ENCODE peak calls at places on chromosomes 2 and 18, in five cellular contexts. K is A549, L is SK-N-SH, D is HepG2, E is H1. Q is an unnamed sample.

GRCh38 chr2:119841550-119841949 is 81.8 kb downstream of the PTPN4 start:
- DNase-seq in K (no peak), L (no peak), D (peak; percentile 34), E (no peak), Q (no peak)

GRCh38 chr18:74918276-74918675 is 290.7 kb downstream of the PTGR3 start:
- DNase-seq in K (no peak), L (no peak), D (no peak), E (no peak), Q (no peak)

GRCh38 chr2:121947681-121948080 is 192.2 kb downstream of the TSN start:
- DNase-seq in K (no peak), L (no peak), D (no peak), E (no peak), Q (no peak)

GRCh38 chr2:46416739-46417403 is 62.5 kb upstream of the TMEM247 start:
- DNase-seq in K (no peak), L (no peak), D (peak; percentile 89), E (no peak), Q (no peak)

GRCh38 chr2:158142568-158143332 is 41.1 kb downstream of the UPP2 start:
- DNase-seq in K (no peak), L (no peak), D (no peak), E (no peak), Q (no peak)

GRCh38 chr18:48930926-48931325 is 19.8 kb downstream of the SMAD7 start:
- DNase-seq in K (no peak), L (no peak), D (no peak), E (no peak), Q (no peak)

GRCh38 chr2:193303464-193303863 is 1108.7 kb upstream of the TMEFF2 start:
- DNase-seq in K (no peak), L (no peak), D (no peak), E (no peak), Q (no peak)

GRCh38 chr18:64966667-64967066 is 784.1 kb upstream of the CDH7 start:
- DNase-seq in K (no peak), L (peak; percentile 52), D (no peak), E (no peak), Q (no peak)

GRCh38 chr2:104658149-104658839 is 195.6 kb upstream of the POU3F3 start:
- DNase-seq in K (no peak), L (peak; percentile 37), D (no peak), E (peak; percentile 36), Q (no peak)

GRCh38 chr2:144201868-144202468 is 318.0 kb downstream of the ZEB2 start:
- DNase-seq in K (no peak), L (no peak), D (no peak), E (no peak), Q (no peak)

GRCh38 chr2:234308814-234309195 is 188.1 kb downstream of the ARL4C start:
- DNase-seq in K (peak; percentile 58), L (no peak), D (no peak), E (no peak), Q (no peak)

GRCh38 chr2:134668821-134669220 is 50.0 kb downstream of the TMEM163 start:
- DNase-seq in K (no peak), L (no peak), D (no peak), E (no peak), Q (no peak)

GRCh38 chr2:12315224-12315623 is 401.5 kb upstream of the TRIB2 start:
- DNase-seq in K (no peak), L (no peak), D (no peak), E (no peak), Q (peak; percentile 23)

GRCh38 chr18:67864677-67865340 is 348.3 kb upstream of the DSEL start:
- DNase-seq in K (no peak), L (no peak), D (no peak), E (no peak), Q (no peak)

GRCh38 chr2:1740714-1741584 is 3.4 kb downstream of the PXDN start:
- DNase-seq in K (no peak), L (no peak), D (no peak), E (no peak), Q (no peak)

GRCh38 chr2:145845923-145846322 is 1326.0 kb upstream of the ZEB2 start:
- DNase-seq in K (no peak), L (no peak), D (peak; percentile 65), E (no peak), Q (no peak)

GRCh38 chr2:223993634-223994232 is 36.5 kb downstream of the MRPL44 start:
- DNase-seq in K (peak; percentile 65), L (peak; percentile 69), D (peak; percentile 77), E (no peak), Q (peak; percentile 49)

GRCh38 chr2:101745711-101746694 is 48.5 kb downstream of the MAP4K4 start:
- DNase-seq in K (no peak), L (no peak), D (peak; percentile 32), E (no peak), Q (no peak)

DNA sequence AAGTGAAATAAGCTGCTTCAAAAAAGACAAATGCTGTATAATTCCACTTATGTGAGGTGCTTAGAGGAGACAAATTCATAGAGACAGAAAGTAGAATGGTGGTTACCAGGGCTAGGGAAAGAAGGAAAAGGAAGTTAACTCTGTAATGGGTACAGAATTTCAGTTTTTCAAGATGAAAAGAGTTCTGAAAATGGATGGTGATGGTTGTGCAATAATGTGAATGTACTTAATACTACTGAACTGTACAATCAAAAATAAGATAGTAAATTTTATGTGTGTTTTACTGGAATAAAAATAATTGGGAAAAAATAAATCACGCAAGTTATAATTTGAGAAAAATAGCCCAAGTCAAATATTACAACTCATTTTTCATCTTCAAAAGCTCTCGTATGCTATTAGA is 27.5 kb downstream of the ARHGAP25 start:
- DNase-seq in K (no peak), L (no peak), D (no peak), E (no peak), Q (no peak)
- H3K27ac ChIP-seq in K (no peak overlapping the region), L (no peak overlapping the region), D (no peak overlapping the region), E (no peak overlapping the region), Q (peak overlapping the region; percentile 14)

DNA sequence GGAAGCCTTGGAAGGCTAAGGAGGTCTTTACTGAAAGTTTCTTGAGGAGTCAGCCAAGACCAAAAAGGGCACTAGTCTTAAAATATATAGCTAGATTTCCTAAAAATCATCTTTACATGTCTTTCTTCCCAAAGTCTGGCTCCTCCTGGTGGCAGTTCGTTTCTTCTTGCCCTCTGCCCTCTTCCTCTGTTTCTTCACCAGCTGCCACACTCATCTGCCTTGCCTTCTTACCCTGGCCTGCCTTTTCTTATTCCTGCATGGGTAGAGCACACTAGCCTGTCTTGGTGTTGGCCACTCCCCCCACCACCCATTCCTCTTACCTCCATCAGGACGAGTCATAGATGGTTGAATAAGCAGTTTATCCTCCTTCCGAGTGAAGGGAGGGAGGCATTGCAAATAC is 129.8 kb downstream of the RAPGEF4 start:
- DNase-seq in K (no peak), L (no peak), D (no peak), E (no peak), Q (no peak)
- TF ChIP-seq CHD2 in K (no peak), L (no peak), D (no peak), E (no peak), Q (no peak)

DNA sequence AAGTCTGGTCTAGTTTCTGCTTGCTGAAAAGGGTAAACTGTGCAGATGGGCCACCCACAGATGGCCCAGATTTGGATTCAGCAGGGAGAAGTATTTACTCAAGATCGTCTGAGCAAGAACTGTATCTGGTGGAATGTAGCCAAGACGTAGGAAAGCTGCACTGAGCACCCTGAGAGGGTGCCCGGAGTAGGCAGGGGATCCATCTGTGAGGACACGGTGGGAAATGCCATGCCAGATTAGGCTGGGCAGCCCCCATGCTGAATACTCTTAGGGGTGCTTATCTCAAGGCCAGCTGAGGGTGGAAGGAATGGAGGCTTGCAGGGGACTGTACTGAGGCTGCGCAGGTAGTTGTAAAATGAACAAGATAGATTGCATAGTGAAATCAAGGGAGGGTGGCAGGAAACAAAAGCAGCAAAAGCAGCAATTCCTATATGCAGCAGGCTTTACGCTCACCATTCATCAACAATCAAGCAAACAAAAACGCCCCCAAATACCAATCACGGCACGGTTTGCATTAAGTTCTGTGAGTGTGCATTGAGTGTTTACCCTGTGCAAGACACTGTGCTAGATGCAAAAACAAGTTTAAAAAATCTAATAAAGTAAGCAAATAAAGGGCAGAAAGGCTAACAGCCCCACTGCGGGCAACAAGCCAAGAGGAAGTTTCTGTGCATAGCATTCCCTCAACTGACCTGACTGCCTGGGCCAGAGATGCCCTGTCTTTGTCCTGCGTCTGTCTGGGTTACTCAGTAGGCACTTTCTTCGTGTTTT is 32.2 kb upstream of the LPIN2 start:
- DNase-seq in K (no peak), L (no peak), D (peak; percentile 58), E (no peak), Q (no peak)
- H3K27ac ChIP-seq in K (peak overlapping the region; percentile 70), L (no peak overlapping the region), D (peak overlapping the region; percentile 51), E (no peak overlapping the region), Q (no peak overlapping the region)

GRCh38 chr2:45168731-45169338 is 159.6 kb upstream of the SIX2 start:
- DNase-seq in K (peak; percentile 75), L (peak; percentile 90), D (no peak), E (no peak), Q (no peak)

GRCh38 chr2:45169339-45170190 is 160.3 kb upstream of the SIX2 start:
- DNase-seq in K (peak; percentile 60), L (peak; percentile 89), D (no peak), E (no peak), Q (no peak)

GRCh38 chr2:45170191-45170975 is 161.1 kb upstream of the SIX2 start:
- DNase-seq in K (no peak), L (no peak), D (no peak), E (no peak), Q (no peak)

GRCh38 chr2:45172993-45173392 is 163.7 kb upstream of the SIX2 start:
- DNase-seq in K (no peak), L (no peak), D (no peak), E (no peak), Q (no peak)

DNA sequence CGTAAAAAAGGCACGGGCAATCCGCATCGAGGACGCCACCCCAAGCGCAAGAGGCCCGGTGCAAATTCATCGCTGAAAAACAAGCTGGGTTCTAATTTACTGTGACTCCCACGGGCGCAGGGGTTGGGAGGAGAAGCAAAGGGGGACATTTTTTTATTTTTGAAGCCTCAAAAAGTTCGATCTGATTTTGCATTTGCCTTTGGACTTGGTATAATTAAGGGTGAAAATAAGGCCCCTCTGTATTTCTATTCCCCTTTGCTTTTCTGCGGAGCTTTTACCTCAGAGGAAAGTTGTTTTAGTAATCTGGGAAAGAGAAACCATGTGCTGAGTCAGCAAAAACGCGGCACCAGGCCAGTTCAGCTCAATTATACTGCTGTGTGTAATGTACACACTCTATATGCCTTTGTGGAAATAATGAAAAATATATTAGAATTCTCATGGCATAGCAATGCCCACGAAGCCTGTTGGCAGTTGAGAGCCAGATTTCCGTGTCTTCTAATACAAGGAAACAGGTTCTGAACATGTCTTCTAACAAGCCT is 161.8 kb upstream of the SIX2 start:
- DNase-seq in K (no peak), L (no peak), D (no peak), E (no peak), Q (no peak)
- TF ChIP-seq CHD2 in K (no peak), L (no peak), D (no peak), E (no peak), Q (no peak)

Q was measured in K562.